ENCODE peak calls at places on chromosomes 13 and 19, in seven cellular contexts. R, D, C, I, V, E and G are unnamed samples.

GRCh38 chr13:51453308-51453958 is 597 bp upstream of the INTS6 start:
- DNase-seq in C (no peak), I (no peak), E (no peak), R (no peak), D (peak), V (peak), G (peak)

GRCh38 chr13:38767506-38768265 is 80.8 kb downstream of the FREM2 start:
- DNase-seq in C (no peak), R (no peak), D (no peak), V (no peak), E (peak), I (no peak), G (no peak)

GRCh38 chr13:34657716-34658115 is 284.4 kb upstream of the NBEA start:
- DNase-seq in V (no peak), C (peak), D (no peak), E (no peak), I (peak), R (peak), G (no peak)

GRCh38 chr13:50323440-50324070 is 308.3 kb downstream of the KCNRG start:
- DNase-seq in E (peak), R (peak), I (peak), C (peak), V (no peak), D (no peak), G (no peak)

GRCh38 chr13:46947425-46948191 is 50.8 kb upstream of the HTR2A start:
- DNase-seq in D (no peak), E (no peak), I (no peak), R (no peak), V (no peak), C (no peak), G (no peak)

GRCh38 chr19:17229890-17230289 is 3.9 kb downstream of the OCEL1 start:
- DNase-seq in D (no peak), V (no peak), C (no peak), E (no peak), I (no peak), R (no peak), G (no peak)

GRCh38 chr19:13043285-13043684 is 48.0 kb downstream of the NFIX start:
- DNase-seq in C (no peak), I (no peak), E (no peak), R (no peak), V (no peak), D (no peak), G (no peak)

GRCh38 chr13:100644328-100644727 is 30.3 kb downstream of the TMTC4 start:
- DNase-seq in I (no peak), E (peak), C (no peak), R (no peak), D (no peak), V (no peak), G (no peak)

GRCh38 chr19:5850743-5851293 is 431 bp downstream of the FUT3 start:
- DNase-seq in D (peak), E (peak), V (peak), R (peak), C (peak), I (peak), G (peak)

GRCh38 chr13:78436311-78436710 is 167.0 kb downstream of the POU4F1 start:
- DNase-seq in E (no peak), R (no peak), C (no peak), D (no peak), V (no peak), I (no peak), G (no peak)

GRCh38 chr13:98429977-98430785 is 146.7 kb downstream of the STK24 start:
- DNase-seq in C (no peak), R (peak), V (no peak), D (no peak), I (no peak), E (no peak), G (no peak)

GRCh38 chr13:27967203-27967735 is 1.8 kb downstream of the CDX2 start:
- DNase-seq in C (no peak), I (no peak), E (no peak), D (no peak), R (no peak), V (no peak), G (no peak)

GRCh38 chr13:28100149-28101121 is at the start of gene FLT3:
- DNase-seq in D (peak), C (peak), I (peak), R (peak), V (no peak), E (peak), G (no peak)

GRCh38 chr19:32324631-32325215 is 20.7 kb upstream of the ZNF507 start:
- DNase-seq in I (no peak), V (no peak), C (no peak), D (no peak), R (no peak), E (peak), G (no peak)

GRCh38 chr13:35840991-35841604 is 290.1 kb downstream of the DCLK1 start:
- DNase-seq in C (no peak), V (no peak), R (no peak), I (no peak), D (no peak), E (no peak), G (no peak)

GRCh38 chr13:44432595-44432994 is 59.0 kb downstream of the SERP2 start:
- DNase-seq in V (no peak), C (no peak), D (no peak), I (peak), E (no peak), R (peak), G (no peak)

GRCh38 chr13:89066868-89067466 is 1395.8 kb downstream of the SLITRK5 start:
- DNase-seq in E (peak), R (peak), C (peak), V (peak), I (peak), D (peak), G (peak)

GRCh38 chr19:22144394-22144793 is 52.4 kb downstream of the ZNF676 start:
- DNase-seq in C (no peak), D (no peak), R (peak), I (peak), E (peak), V (no peak), G (peak)

GRCh38 chr19:5595745-5596144 is 26.8 kb downstream of the SAFB2 start:
- DNase-seq in C (no peak), V (no peak), R (no peak), E (no peak), D (no peak), I (no peak), G (no peak)

GRCh38 chr13:106619688-106620555 is 52.0 kb upstream of the ARGLU1 start:
- DNase-seq in V (no peak), I (peak), D (peak), R (peak), C (peak), E (peak), G (no peak)

GRCh38 chr13:95858286-95859075 is 181.5 kb downstream of the DNAJC3 start:
- DNase-seq in D (no peak), E (peak), R (peak), C (peak), I (peak), V (no peak), G (no peak)

GRCh38 chr13:107497661-107498060 is 717.7 kb downstream of the LIG4 start:
- DNase-seq in R (no peak), I (no peak), V (no peak), D (no peak), E (no peak), C (no peak), G (no peak)

GRCh38 chr13:109787135-109787954 is 962 bp upstream of the IRS2 start:
- DNase-seq in I (peak), V (no peak), D (peak), E (peak), C (peak), R (peak), G (no peak)

GRCh38 chr13:99866781-99867180 is 104.8 kb downstream of the ZIC5 start:
- DNase-seq in C (no peak), R (no peak), D (no peak), V (no peak), E (no peak), I (no peak), G (no peak)

GRCh38 chr13:65188691-65189090 is 2041.4 kb downstream of the PCDH9 start:
- DNase-seq in E (no peak), C (no peak), V (no peak), R (peak), I (no peak), D (no peak), G (no peak)

GRCh38 chr13:45336025-45336800 is 4.8 kb downstream of the TPT1 start:
- DNase-seq in C (no peak), R (no peak), V (no peak), E (peak), D (no peak), I (no peak), G (no peak)

DNA sequence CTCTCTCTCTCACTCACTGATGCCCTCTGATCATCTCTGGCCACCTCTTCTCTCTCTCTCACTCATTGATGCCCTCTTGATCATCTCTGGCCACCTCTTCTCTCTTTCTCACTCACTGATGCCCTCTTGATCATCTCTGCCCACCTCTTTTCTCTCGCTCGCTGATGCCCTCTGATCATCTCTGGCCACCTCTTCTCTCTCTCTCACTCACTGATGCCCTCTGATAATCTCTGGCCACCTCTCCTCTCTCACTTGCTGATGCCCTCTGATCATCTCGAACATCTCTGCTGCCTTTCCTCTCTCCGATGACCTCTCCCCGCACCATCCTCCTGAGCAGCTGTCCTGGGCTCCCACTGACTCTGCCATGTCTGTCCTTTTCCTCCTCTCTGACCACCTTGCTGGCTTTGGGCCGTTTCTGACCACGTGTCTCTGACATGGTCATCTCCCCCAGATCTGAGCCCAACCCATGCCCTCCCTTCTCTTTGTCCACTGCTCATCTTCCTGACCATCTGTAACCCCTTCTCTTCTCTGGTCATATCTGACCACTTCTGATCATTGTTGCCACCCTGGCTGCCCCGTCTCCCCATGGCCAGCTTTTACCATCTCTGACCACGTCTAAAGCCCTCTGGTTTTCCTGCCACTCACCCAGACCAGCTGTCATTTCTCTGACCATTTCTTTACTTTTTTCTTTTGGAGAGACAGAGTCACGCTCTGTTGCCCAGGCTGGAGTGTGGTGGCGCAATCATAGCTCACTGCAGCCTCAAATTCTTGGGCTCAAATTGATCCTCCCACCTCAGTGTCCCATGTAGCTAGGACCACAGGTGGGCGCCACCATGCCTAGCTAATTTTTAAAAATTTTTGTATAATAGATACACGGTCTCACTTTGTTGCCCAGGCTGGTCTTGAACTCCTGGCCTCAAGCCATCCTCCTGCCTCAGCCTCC is 2.4 kb downstream of the LRFN3 start:
- DNase-seq in E (no peak), I (no peak), R (no peak), C (no peak), D (no peak), V (no peak), G (no peak)
- H3K4me3 ChIP-seq in E (no peak), I (no peak), R (no peak), C (no peak), D (no peak), V (no peak), G (no peak)

GRCh38 chr13:57633141-57633949 is 1.8 kb downstream of the PCDH17 start:
- DNase-seq in V (peak), C (no peak), R (no peak), D (peak), I (no peak), E (peak), G (no peak)

GRCh38 chr13:57635541-57635940 is 4.0 kb downstream of the PCDH17 start:
- DNase-seq in R (no peak), D (no peak), C (no peak), I (no peak), E (no peak), V (no peak), G (no peak)

GRCh38 chr13:57636811-57637210 is 5.3 kb downstream of the PCDH17 start:
- DNase-seq in V (no peak), E (no peak), I (no peak), C (no peak), D (no peak), R (no peak), G (no peak)

GRCh38 chr13:57633950-57634828 is 2.6 kb downstream of the PCDH17 start:
- DNase-seq in R (no peak), I (no peak), D (peak), V (no peak), E (no peak), C (no peak), G (no peak)

DNA sequence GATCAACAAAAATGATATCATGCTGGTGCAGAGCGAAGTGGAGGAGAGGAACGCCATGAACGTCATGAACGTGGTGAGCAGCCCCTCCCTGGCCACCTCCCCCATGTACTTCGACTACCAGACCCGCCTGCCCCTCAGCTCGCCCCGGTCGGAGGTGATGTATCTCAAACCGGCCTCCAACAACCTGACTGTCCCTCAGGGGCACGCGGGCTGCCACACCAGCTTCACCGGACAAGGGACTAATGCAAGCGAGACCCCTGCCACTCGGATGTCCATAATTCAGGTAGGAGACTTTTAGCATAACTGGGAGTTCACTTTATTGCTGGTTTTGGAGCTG is 3.3 kb downstream of the PCDH17 start:
- DNase-seq in D (no peak), V (no peak), R (no peak), E (no peak), C (no peak), I (no peak), G (no peak)
- TF ChIP-seq CTCF in D (no peak), V (no peak), R (no peak), E (no peak), C (no peak), I (no peak), G (no peak)

GRCh38 chr19:34667349-34668076 is 9.4 kb downstream of the SCGB2B2 start:
- DNase-seq in V (no peak), R (peak), D (no peak), C (peak), E (peak), I (peak), G (no peak)
- H3K4me3 ChIP-seq in V (no peak), R (no peak), D (no peak), C (peak), E (no peak), I (no peak), G (peak)

GRCh38 chr13:33285420-33286124 is at the start of gene STARD13:
- DNase-seq in E (peak), D (peak), I (peak), C (peak), R (peak), V (peak), G (peak)
- TF ChIP-seq CTCF in E (peak), D (peak), I (peak), C (peak), R (peak), V (peak), G (no peak)

DNA sequence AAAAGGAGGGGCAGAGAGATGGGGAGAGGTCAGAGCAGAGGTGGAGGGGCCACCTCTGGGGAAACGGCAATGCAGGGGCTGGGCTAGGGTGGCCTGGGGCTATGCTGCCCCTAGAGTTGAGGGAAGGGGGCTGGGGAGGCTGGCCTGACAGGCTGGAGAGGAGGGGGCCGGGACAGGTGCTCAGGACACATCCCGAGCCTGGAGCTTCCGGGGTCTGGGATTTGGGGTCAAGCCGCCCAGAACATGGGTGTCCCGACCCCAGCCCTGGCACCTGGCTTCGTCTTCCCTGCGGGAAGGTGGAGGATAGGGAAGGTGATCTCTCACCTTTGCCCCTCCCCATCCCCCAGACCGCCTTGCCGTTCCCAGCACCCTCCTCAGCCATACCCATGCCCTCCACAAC is 12.6 kb upstream of the ASF1B start:
- DNase-seq in C (no peak), D (no peak), E (no peak), V (no peak), R (no peak), I (no peak), G (no peak)
- H3K4me3 ChIP-seq in C (no peak), D (no peak), E (no peak), V (no peak), R (no peak), I (no peak), G (no peak)